ENCODE peak calls at places on chromosomes 16 and 17, in six cellular contexts. K is dorsolateral prefrontal cortex, D is fibroblast of mammary gland, T is BE2C, I is fibroblast of pulmonary artery, N is AG04450. G is an unnamed sample.

GRCh38 chr17:52297230-52298010 is 138.9 kb upstream of the CA10 start:
- DNase-seq in I (no peak), K (no peak), T (peak), N (no peak), D (peak), G (no peak)

GRCh38 chr17:32302860-32303649 is 37.4 kb downstream of the RHBDL3 start:
- DNase-seq in D (no peak), K (no peak), I (no peak), T (no peak), N (no peak), G (no peak)

GRCh38 chr17:31838641-31839225 is 20.3 kb downstream of the COPRS start:
- DNase-seq in K (no peak), T (no peak), I (peak), D (peak), N (no peak), G (no peak)

GRCh38 chr16:56977823-56978430 is 11.4 kb upstream of the NLRC5 start:
- DNase-seq in N (no peak), D (no peak), K (no peak), I (no peak), T (no peak), G (no peak)

GRCh38 chr17:49240619-49241018 is 10.0 kb upstream of the PHOSPHO1 start:
- DNase-seq in D (no peak), K (no peak), I (no peak), T (no peak), N (no peak), G (no peak)

GRCh38 chr16:19118938-19119431 is 5.2 kb downstream of the ITPRIPL2 start:
- DNase-seq in D (peak), I (peak), N (peak), T (no peak), K (peak), G (peak)

GRCh38 chr17:5508855-5509254 is 22.5 kb downstream of the MIS12 start:
- DNase-seq in N (no peak), I (peak), K (no peak), T (no peak), D (no peak), G (no peak)

GRCh38 chr16:82832861-82833260 is 206.1 kb downstream of the CDH13 start:
- DNase-seq in D (peak), T (no peak), K (no peak), N (peak), I (peak), G (peak)

GRCh38 chr16:55055262-55055661 is 124.6 kb downstream of the IRX5 start:
- DNase-seq in I (no peak), K (no peak), D (no peak), N (no peak), T (no peak), G (no peak)

GRCh38 chr16:83433201-83433600 is 374.6 kb upstream of the HSBP1 start:
- DNase-seq in K (no peak), I (no peak), N (no peak), T (no peak), D (no peak), G (no peak)

GRCh38 chr16:81553080-81553813 is 108.6 kb downstream of the CMIP start:
- DNase-seq in I (no peak), N (no peak), K (no peak), D (peak), T (no peak), G (no peak)

GRCh38 chr16:81551141-81551808 is 106.7 kb downstream of the CMIP start:
- DNase-seq in N (no peak), K (no peak), I (peak), D (peak), T (no peak), G (no peak)

GRCh38 chr16:81550412-81550768 is 105.8 kb downstream of the CMIP start:
- DNase-seq in T (no peak), D (no peak), I (no peak), N (no peak), K (no peak), G (no peak)

GRCh38 chr16:81552743-81553079 is 108.1 kb downstream of the CMIP start:
- DNase-seq in I (no peak), D (no peak), K (no peak), N (no peak), T (no peak), G (no peak)

GRCh38 chr16:81551821-81552304 is 107.3 kb downstream of the CMIP start:
- DNase-seq in I (peak), D (no peak), N (no peak), T (peak), K (no peak), G (no peak)
- H3K4me3 ChIP-seq in I (no peak), D (no peak), N (no peak), T (no peak), K (no peak), G (no peak)

DNA sequence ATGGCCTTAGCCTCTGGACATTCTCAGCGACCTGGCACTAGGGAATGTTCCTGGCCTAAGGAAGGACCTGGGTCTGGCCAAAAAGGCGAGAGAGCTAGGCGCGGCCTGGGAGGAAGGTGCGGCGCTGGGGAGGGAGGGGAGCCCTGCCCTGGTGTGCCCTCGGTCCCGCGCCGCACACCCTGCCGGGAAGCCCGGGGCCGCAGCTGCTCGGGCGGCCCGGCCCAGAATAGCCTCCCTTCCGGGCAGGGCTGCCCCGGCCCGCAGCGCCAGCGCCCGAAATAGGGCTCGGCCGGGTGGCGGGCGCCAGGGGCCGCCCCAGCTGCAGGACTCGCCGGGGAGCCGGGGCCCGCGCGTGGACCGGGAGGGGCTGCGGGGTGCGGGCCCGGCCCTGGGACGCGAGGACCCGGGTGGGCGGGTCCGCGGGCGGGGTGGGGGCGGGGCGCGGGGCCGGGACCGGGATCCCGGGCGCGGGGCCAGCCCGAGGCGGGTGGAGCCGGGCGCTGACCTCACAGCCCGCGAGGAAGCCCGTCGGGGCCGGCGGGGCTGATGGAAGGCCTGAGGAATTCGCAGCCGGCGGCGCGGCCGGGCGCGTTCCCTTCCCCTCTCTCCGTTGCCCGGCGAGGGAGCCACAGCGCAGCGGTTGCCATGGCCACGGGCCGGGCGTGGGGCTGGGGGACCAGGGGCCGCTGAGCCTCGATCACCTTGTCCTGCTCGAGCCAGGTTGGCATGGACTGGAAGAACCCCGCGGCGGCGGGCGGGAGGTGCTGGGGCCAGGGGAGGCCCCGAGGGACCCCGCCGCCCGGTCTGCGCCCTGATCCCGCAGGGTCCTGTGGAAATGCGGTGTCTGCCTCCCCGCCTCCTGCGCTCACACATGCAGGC is 18.1 kb downstream of the SOCS3 start:
- DNase-seq in K (peak), N (no peak), T (peak), I (peak), D (peak), G (no peak)
- TF ChIP-seq CTCF in K (no peak), N (no peak), T (no peak), I (no peak), D (no peak), G (peak)

DNA sequence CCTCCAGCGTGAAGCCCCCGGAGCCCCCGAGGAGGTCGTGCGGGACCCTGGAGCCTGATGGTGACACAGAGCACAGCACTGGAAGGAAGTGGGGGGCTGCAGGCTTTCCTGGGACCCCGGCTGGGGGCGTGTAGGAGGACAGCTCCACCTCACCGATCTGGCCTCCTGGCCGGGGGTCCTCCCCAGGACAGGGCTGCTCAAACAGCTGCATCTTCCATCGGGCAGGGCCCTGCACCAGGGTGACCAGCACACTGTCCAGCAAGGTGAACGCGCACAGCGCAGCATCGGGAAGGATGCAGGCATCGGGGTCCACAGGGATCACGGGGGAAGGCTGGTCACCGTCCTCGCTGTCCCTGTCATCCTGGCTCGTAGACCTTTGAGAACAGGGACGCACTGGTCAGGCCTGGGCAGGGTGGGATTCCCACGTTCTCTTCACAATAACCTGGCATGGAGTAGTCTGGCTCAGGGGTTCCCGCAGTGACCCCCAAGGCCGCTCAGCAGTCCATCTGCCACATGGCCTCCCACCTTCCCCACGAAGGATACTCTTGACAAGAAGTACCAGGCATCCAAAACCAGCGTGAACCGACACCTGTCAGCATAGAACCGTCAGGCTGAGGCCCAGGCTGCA is 1.2 kb downstream of the FAAP100 start:
- DNase-seq in T (no peak), N (no peak), D (no peak), I (no peak), K (no peak), G (no peak)
- H3K4me3 ChIP-seq in T (peak), N (peak), D (peak), I (peak), K (peak), G (peak)

GRCh38 chr16:86249631-86250030 is 260.7 kb upstream of the FOXF1 start:
- DNase-seq in N (no peak), T (no peak), I (no peak), K (no peak), D (no peak), G (no peak)
- TF ChIP-seq CTCF in N (no peak), T (no peak), I (no peak), K (no peak), D (no peak), G (no peak)

DNA sequence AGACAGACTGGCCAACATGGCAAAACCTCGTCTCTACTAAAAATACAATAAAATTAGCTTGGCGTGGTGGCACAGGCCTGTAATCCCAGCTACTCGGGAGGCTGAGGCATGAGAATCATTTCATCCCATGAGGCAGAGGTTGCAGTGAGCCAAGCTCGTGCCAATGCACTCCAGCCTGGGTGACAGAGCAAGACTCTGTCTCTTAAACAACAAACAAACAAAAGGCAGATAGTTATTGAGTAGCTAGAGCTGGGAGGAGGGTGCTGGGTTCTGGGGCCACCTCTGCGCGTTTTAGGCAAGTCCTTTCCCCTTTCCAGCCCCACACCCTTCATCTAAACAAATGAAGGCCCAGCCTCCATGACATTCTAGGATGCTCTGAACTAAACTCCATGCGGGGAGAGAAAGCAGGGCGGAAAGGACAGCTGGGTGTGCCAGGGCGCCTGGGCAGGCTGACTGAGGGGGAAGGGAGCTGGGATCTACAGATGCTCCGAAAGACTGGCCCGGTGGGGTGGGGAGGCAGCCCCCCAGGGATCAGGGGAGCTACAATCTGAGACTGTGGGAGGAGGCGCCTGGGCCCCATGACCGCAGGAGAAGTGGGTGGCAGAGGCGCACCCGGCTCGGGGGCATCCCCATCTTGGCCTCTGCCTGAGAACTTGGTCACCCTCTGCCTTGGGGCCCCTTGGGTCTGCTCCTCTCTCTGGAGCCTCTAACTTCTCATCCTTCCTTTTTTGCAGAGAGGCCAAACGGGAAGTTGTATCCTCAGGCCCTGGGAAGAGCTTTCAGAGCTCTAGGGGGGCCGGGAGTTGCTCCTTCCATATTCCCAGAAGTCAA is 904 bp downstream of the ITGAL start:
- DNase-seq in T (no peak), D (no peak), I (no peak), N (no peak), K (no peak), G (no peak)
- H3K4me3 ChIP-seq in T (no peak), D (no peak), I (no peak), N (no peak), K (no peak), G (no peak)

DNA sequence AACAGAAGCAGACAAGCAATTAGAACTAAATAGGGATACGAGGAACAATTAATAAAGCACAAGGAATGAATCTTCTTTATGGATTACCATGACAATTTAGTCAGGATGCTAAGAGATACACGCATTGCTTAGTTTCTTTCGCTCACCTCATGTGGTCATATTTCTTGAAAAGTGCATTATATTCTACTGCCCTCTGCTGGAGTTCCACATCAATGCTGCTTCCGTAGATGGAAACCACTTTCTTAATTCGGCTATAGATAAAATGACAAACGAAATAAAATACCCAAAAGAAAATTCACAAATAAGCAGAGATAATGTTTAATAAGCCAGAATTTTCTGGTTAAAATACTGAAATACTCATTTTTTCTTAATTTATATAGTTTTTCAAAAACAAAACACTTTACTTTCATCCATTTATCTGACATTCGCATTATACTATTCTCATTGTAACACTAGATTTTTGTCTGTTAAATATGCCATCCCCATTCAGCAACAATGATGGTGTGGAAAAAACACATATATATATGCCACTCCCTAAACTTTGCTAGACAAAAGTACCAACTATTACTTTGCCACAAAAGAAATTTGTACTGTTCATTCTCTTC is 22.0 kb upstream of the PHLPP2 start:
- DNase-seq in I (peak), D (peak), T (no peak), K (no peak), N (no peak), G (no peak)
- TF ChIP-seq CTCF in I (peak), D (peak), T (peak), K (peak), N (peak), G (peak)

DNA sequence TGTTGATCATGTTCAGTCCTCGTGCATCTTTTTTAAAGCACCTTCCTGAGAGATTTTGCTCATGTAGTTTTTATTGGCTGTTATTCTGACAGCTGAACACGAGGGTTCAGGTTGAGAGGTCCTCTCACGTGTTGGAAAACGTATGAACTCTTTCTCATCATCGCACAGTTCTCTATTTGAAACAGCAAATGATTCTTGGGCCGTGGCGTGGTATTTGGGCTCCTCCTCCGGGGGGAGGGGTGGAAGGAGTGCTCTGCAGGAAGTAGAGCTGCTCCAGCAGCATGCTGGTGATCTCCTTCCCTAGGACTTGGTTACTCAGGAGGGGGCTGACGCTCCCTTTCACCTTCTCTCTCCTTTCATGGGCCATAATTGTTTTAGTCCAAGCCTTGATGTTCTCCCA is 70.4 kb downstream of the KSR1 start:
- DNase-seq in D (peak), K (no peak), T (no peak), I (peak), N (no peak), G (no peak)
- H3K4me3 ChIP-seq in D (no peak), K (no peak), T (no peak), I (no peak), N (no peak), G (no peak)

DNA sequence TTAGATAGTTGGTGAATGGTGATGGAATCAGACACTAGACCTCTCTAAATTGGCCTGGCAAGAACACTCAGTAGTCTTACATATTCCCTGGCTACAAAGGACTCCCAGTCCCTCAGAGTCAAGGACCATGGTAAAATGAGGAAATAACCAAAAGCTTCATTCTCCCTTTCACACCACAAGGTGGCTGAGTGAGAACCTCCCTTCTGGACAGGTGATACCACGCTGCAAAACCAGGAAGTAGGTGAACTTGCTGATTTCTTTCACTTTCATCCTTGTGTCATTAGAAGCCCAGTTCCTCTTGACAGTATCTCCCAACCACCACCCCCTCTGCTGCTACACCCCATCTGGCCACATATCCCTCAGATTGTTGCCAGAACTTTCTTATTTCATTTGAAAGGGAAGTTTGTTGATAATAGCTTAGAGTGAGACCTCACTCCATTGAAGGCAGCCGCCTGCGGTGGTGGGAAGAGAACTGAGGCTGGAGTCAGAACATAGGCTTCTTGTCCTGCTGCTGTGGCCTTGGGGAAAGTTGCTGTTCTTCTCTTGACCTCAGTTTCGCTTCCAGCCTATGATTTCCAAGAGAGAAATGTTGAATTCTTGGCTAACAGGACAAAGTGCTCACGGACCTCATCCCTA is 290.6 kb upstream of the CCL2 start:
- DNase-seq in K (no peak), I (no peak), T (no peak), D (no peak), N (no peak), G (no peak)
- TF ChIP-seq CTCF in K (no peak), I (no peak), T (no peak), D (no peak), N (no peak), G (no peak)

DNA sequence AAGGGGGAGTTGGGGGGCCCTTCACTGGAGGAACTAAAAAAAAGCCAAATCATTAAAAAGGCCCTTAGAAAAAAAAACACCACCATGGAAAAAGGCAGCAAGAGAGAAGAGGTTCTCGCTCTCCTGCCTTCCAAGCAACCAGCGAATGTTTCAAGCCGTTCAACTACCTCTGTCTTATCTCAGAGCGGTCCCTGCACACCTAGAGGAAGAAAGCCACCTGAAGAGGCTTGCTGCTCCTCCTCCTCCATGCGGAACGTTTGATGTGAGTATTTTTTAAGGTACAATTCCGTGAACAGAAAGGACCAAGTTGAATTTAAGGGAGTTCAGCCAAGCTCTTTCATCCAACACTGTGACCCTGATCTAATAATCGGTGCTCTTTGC is 9.2 kb downstream of the NXN start:
- DNase-seq in T (no peak), I (no peak), K (no peak), D (no peak), N (no peak), G (no peak)
- H3K4me3 ChIP-seq in T (no peak), I (no peak), K (no peak), D (peak), N (no peak), G (peak)

GRCh38 chr17:72122336-72122667 is 1.5 kb downstream of the SOX9 start:
- DNase-seq in D (no peak), K (no peak), I (no peak), T (no peak), N (no peak), G (no peak)

GRCh38 chr17:72122668-72123495 is 2.1 kb downstream of the SOX9 start:
- DNase-seq in I (peak), T (peak), D (peak), K (no peak), N (no peak), G (no peak)

GRCh38 chr17:72122002-72122310 is 1.1 kb downstream of the SOX9 start:
- DNase-seq in I (peak), D (no peak), K (no peak), T (no peak), N (no peak), G (no peak)

GRCh38 chr17:72123964-72124791 is 3.4 kb downstream of the SOX9 start:
- DNase-seq in D (no peak), N (no peak), I (peak), T (no peak), K (no peak), G (no peak)

DNA sequence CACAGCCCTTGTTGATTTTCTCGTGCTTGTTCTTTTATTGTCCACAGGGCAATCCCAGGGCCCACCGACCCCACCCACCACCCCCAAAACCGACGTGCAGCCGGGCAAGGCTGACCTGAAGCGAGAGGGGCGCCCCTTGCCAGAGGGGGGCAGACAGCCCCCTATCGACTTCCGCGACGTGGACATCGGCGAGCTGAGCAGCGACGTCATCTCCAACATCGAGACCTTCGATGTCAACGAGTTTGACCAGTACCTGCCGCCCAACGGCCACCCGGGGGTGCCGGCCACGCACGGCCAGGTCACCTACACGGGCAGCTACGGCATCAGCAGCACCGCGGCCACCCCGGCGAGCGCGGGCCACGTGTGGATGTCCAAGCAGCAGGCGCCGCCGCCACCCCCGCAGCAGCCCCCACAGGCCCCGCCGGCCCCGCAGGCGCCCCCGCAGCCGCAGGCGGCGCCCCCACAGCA is 2.7 kb downstream of the SOX9 start:
- DNase-seq in D (no peak), T (no peak), I (no peak), K (no peak), N (no peak), G (no peak)
- TF ChIP-seq CTCF in D (no peak), T (no peak), I (no peak), K (no peak), N (no peak), G (no peak)

G was measured in AG04449.